ENCODE peak calls at places on chromosomes 1 and 21, in four cellular contexts. U is spleen, E is body of pancreas, O is cardiac muscle cell. W is an unnamed sample. For H3K4me1, the result is how much of the 10 kb centered on the place peaks cover.

GRCh38 chr1:235404190-235404589 is 37.0 kb downstream of the TBCE start:
- DNase-seq in U (no peak), E (no peak), O (no peak), W (no peak)

GRCh38 chr1:182340233-182341058 is 51.1 kb downstream of the GLUL start:
- DNase-seq in U (no peak), E (no peak), O (peak), W (no peak)

GRCh38 chr1:31688233-31688918 is 15.4 kb downstream of the COL16A1 start:
- DNase-seq in U (no peak), E (no peak), O (no peak), W (no peak)

GRCh38 chr1:27342391-27342777 is 562 bp downstream of the SYTL1 start:
- DNase-seq in U (peak), E (no peak), O (no peak), W (no peak)

GRCh38 chr1:118184737-118185082 is 318 bp downstream of the SPAG17 start:
- DNase-seq in U (no peak), E (no peak), O (no peak), W (no peak)

GRCh38 chr1:154445040-154445472 is 39.9 kb downstream of the IL6R start:
- DNase-seq in U (no peak), E (no peak), O (no peak), W (no peak)

GRCh38 chr1:10283318-10283984 is 73.1 kb downstream of the KIF1B start:
- DNase-seq in U (no peak), E (no peak), O (no peak), W (no peak)

GRCh38 chr1:81702903-81703302 is 97.8 kb upstream of the ADGRL2 start:
- DNase-seq in U (no peak), E (no peak), O (peak), W (no peak)

GRCh38 chr1:211939876-211940468 is 95.4 kb downstream of the INTS7 start:
- DNase-seq in U (no peak), E (no peak), O (no peak), W (no peak)

GRCh38 chr21:38908537-38908936 is 102.8 kb downstream of the ETS2 start:
- DNase-seq in U (no peak), E (no peak), O (no peak), W (no peak)

GRCh38 chr1:10537082-10537766 is 62.5 kb downstream of the PEX14 start:
- DNase-seq in U (no peak), E (no peak), O (no peak), W (no peak)

GRCh38 chr1:234564035-234565029 is 45.6 kb downstream of the IRF2BP2 start:
- DNase-seq in U (no peak), E (no peak), O (peak), W (no peak)

DNA sequence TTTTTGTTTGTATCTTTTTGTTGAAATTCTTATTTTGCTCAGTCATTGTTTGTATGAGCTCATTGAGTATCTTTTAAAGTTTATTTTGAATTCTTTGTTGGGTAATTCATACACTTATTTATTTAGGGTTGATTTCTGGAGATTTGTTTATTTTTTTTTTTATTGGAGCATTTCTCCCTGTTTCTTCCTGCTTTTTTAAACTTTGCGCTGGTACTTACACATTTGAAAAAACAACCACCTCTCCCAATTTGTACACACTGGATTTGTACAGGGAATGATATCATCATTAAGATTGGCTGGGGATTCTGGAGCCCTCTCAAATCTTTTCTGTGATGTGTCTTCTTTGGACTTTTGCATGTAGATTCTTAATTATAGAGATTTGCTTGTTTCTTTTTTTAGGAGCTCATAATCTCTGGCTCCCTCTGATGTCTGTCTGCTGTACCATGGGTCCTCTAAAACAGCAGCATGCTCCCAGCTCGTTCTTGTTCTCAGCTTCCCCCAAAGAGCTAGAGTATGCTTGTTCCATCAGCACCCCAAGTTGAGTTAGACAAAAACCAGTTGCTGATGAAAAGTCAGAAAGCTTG is 310.7 kb downstream of the DUSP10 start:
- DNase-seq in U (no peak), E (no peak), O (no peak), W (no peak)
- TF ChIP-seq CTCF in U (no peak), E (no peak), O (no peak), W (no peak)

GRCh38 chr1:185984113-185984836 is 250.1 kb downstream of the HMCN1 start:
- DNase-seq in U (no peak), E (no peak), O (no peak), W (no peak)
- H3K27ac ChIP-seq in U (no peak), E (no peak), O (no peak), W (no peak)

GRCh38 chr1:180197231-180197630 is 32.8 kb upstream of the LHX4 start:
- DNase-seq in U (no peak), E (no peak), O (no peak), W (no peak)

GRCh38 chr1:180196436-180197003 is 33.5 kb upstream of the LHX4 start:
- DNase-seq in U (no peak), E (no peak), O (no peak), W (no peak)

GRCh38 chr1:180194546-180195207 is 35.4 kb upstream of the LHX4 start:
- DNase-seq in U (no peak), E (no peak), O (no peak), W (no peak)

GRCh38 chr1:180195401-180195800 is 34.7 kb upstream of the LHX4 start:
- DNase-seq in U (no peak), E (no peak), O (no peak), W (no peak)

GRCh38 chr1:180195916-180196315 is 34.1 kb upstream of the LHX4 start:
- DNase-seq in U (no peak), E (no peak), O (no peak), W (no peak)
- H3K4me1 ChIP-seq in U (under half), E (under half), O (under half), W (under half)

GRCh38 chr1:13748610-13749505 is 48.9 kb downstream of the PRDM2 start:
- DNase-seq in U (peak), E (peak), O (peak), W (peak)
- TF ChIP-seq CTCF in U (no peak), E (peak), O (peak), W (no peak)